ENCODE peak calls at places on chromosomes 1 and 21, in six cellular contexts. Y, K, M, L, D and X are unnamed samples.

GRCh38 chr1:150545486-150546032 is 3.6 kb upstream of the ADAMTSL4 start:
- DNase-seq in L (no peak), M (no peak), K (no peak), D (no peak), Y (no peak), X (no peak)

GRCh38 chr1:155241069-155241679 is 14.1 kb downstream of the ENTREP3 start:
- DNase-seq in M (no peak), L (peak), Y (peak), K (peak), D (peak), X (peak)

GRCh38 chr1:53860967-53861411 is 22.9 kb upstream of the NDC1 start:
- DNase-seq in K (peak), Y (peak), L (peak), D (peak), M (no peak), X (peak)

GRCh38 chr1:13809461-13810159 is 109.6 kb downstream of the PRDM2 start:
- DNase-seq in L (no peak), D (no peak), K (no peak), M (no peak), Y (no peak), X (no peak)

GRCh38 chr1:220426989-220427388 is 100.9 kb upstream of the MARK1 start:
- DNase-seq in Y (no peak), K (no peak), M (no peak), L (peak), D (no peak), X (no peak)

GRCh38 chr1:164565356-164565755 is 6.4 kb downstream of the PBX1 start:
- DNase-seq in L (no peak), M (no peak), D (no peak), Y (no peak), K (no peak), X (no peak)

GRCh38 chr1:2920421-2921015 is 100.7 kb upstream of the ACTRT2 start:
- DNase-seq in M (no peak), L (no peak), K (no peak), D (no peak), Y (no peak), X (no peak)

GRCh38 chr21:17610862-17611261 is 1.8 kb downstream of the BTG3 start:
- DNase-seq in D (no peak), M (no peak), Y (no peak), L (peak), K (peak), X (peak)

GRCh38 chr1:167734841-167735240 is 13.1 kb downstream of the MPZL1 start:
- DNase-seq in K (no peak), D (no peak), L (no peak), M (no peak), Y (no peak), X (no peak)

GRCh38 chr1:171403396-171403795 is 81.9 kb upstream of the PRRC2C start:
- DNase-seq in K (no peak), L (peak), M (no peak), D (no peak), Y (no peak), X (no peak)

GRCh38 chr1:44652445-44653106 is 21.7 kb downstream of the TMEM53 start:
- DNase-seq in M (peak), K (peak), L (peak), Y (peak), D (peak), X (peak)

GRCh38 chr1:69191280-69191679 is 376.4 kb upstream of the LRRC7 start:
- DNase-seq in L (no peak), Y (no peak), D (no peak), M (no peak), K (no peak), X (no peak)

GRCh38 chr1:93715529-93716126 is 34.0 kb upstream of the BCAR3 start:
- DNase-seq in K (no peak), Y (no peak), D (no peak), L (no peak), M (no peak), X (no peak)

GRCh38 chr1:156233421-156234127 is 8.4 kb upstream of the BGLAP start:
- DNase-seq in M (no peak), L (no peak), D (no peak), Y (no peak), K (no peak), X (no peak)

GRCh38 chr1:89610457-89610991 is 22.4 kb upstream of the LRRC8C start:
- DNase-seq in D (no peak), L (no peak), K (no peak), Y (no peak), M (no peak), X (no peak)

GRCh38 chr21:46633561-46633960 is 1.9 kb upstream of the PRMT2 start:
- DNase-seq in M (no peak), L (no peak), Y (no peak), K (no peak), D (no peak), X (no peak)

GRCh38 chr1:45348609-45348965 is 8.3 kb upstream of the MUTYH start:
- DNase-seq in M (no peak), D (no peak), L (no peak), Y (no peak), K (no peak), X (no peak)

GRCh38 chr1:217106231-217106630 is 383.0 kb upstream of the ESRRG start:
- DNase-seq in L (peak), K (peak), M (no peak), Y (no peak), D (no peak), X (no peak)

GRCh38 chr1:242225770-242226573 is 227.1 kb upstream of the MAP1LC3C start:
- DNase-seq in K (no peak), M (no peak), Y (no peak), D (peak), L (peak), X (no peak)

GRCh38 chr1:222326710-222327036 is 221.2 kb downstream of the HHIPL2 start:
- DNase-seq in M (no peak), D (no peak), Y (no peak), K (no peak), L (no peak), X (no peak)

GRCh38 chr1:41494351-41495170 is 10.1 kb upstream of the EDN2 start:
- DNase-seq in D (no peak), M (no peak), L (no peak), Y (no peak), K (no peak), X (no peak)

GRCh38 chr1:177567393-177567792 is 396.6 kb downstream of the BRINP2 start:
- DNase-seq in K (no peak), D (peak), L (peak), Y (no peak), M (no peak), X (no peak)

GRCh38 chr1:194709439-194709838 is 1523.0 kb upstream of the B3GALT2 start:
- DNase-seq in D (no peak), K (no peak), L (no peak), Y (no peak), M (no peak), X (no peak)

GRCh38 chr1:205774277-205775014 is 836 bp downstream of the RAB29 start:
- DNase-seq in D (no peak), K (peak), Y (peak), L (peak), M (peak), X (peak)

GRCh38 chr1:109252893-109253802 is 3.8 kb downstream of the CELSR2 start:
- DNase-seq in Y (no peak), M (no peak), D (no peak), K (no peak), L (no peak), X (peak)

GRCh38 chr21:28761709-28762356 is 230.8 kb downstream of the LTN1 start:
- DNase-seq in L (no peak), Y (no peak), D (no peak), M (no peak), K (no peak), X (no peak)

DNA sequence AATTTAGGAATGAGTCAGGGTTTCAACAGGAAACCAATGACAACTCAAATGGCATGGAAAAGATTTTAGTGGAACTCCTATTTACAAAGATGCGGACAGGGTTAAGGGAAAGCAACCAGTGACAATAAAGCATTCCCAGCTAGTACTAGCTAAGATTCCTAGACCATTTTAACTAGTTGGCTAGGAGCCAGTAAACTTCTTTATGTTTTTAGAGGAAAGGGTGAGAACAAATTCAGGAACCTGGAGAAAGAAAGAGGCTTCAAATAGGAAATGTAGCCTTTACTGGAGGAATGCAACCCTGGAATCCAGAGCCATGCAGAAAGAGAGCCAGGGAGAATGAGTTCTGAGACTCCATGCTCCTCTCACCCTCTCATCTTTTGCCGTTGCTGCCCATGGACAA is 416.6 kb downstream of the KCTD3 start:
- DNase-seq in L (no peak), M (no peak), K (no peak), D (no peak), Y (no peak), X (no peak)
- H3K4me3 ChIP-seq in L (no peak), M (no peak), K (no peak), D (no peak), Y (no peak), X (no peak)

DNA sequence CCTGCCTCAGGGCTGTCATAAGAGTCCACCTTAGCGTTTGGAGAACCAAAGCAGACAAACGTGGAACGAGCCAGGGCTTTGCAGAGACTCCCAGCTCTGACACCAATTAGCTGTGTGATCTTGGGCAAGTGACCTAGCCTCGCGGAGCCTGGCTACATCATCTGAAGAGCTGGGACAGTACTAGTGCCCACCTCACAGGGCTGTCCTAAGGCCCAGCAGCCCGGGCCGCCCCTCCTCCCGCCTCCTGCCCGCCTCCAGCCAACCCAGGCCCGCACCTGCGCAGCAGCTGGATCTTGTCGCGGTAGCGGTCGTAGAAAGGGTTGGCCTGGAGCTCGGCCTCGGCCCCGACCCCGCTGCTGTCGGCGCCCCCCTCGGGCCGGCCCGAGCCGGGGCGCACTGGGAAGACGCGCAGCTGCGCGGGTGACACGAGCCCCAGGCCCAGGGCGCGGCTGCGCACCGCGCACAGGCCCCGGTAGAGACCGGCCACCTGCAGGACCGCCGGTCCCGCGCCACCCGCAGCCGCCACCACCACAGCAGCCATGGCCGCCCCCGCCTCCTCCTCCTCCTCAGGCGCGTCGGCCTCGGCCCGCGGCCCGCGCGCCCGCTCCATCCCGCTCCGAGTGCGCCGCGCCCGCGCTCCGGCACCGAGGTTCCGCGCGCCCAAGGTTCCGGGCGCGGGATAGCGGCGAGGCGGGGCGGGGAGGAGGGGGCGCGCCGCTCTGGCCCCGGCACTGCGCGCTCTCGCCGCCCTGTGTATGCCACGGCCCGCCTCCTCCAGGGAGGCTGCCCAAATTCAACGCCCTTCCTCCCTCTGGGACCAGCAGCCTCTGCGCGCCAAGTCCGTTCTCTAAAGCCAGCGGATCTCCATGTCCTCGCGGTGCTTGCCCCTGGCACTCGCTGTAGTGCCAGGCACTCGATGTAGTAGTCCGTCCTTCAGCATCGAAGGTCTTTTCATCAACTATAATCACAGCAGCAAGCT is at the start of gene ATPAF1:
- DNase-seq in K (peak), D (peak), Y (peak), M (peak), L (peak), X (peak)
- TF ChIP-seq CTCF in K (no peak), D (peak), Y (no peak), M (no peak), L (no peak), X (no peak)

GRCh38 chr1:247419326-247419725 is 3.4 kb downstream of the NLRP3 start:
- DNase-seq in D (no peak), Y (no peak), L (no peak), M (no peak), K (no peak), X (no peak)

GRCh38 chr1:247411583-247412295 is 4.2 kb upstream of the NLRP3 start:
- DNase-seq in L (no peak), M (no peak), K (no peak), Y (no peak), D (no peak), X (no peak)

GRCh38 chr1:247421074-247421473 is 5.1 kb downstream of the NLRP3 start:
- DNase-seq in Y (no peak), D (no peak), M (no peak), L (peak), K (no peak), X (no peak)

GRCh38 chr1:247417786-247418185 is 1.8 kb downstream of the NLRP3 start:
- DNase-seq in D (no peak), K (no peak), L (no peak), Y (no peak), M (no peak), X (no peak)

GRCh38 chr1:247415423-247416361 is at the start of gene NLRP3:
- DNase-seq in L (peak), M (peak), K (peak), D (no peak), Y (no peak), X (no peak)
- H3K4me3 ChIP-seq in L (no peak), M (peak), K (no peak), D (no peak), Y (no peak), X (no peak)

DNA sequence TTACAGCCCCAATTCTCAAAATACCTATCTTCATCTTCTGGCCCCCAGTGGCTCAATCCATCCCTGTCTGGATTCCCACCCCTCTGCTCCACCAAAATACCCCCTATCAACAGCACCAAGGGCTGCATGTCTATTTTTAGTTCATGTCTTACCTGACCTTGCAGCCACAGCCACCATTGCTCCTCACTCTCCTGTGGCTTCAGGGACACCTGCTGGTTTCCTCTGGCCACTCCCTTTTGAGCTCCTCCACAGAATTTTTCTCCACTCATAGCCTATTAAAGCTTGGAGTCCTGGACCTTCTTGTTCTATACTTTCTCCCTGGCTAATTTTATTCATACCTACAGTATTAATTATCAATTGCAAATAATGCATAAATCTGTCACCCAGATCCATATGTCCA is 125.3 kb upstream of the NGF start:
- DNase-seq in K (peak), M (no peak), D (no peak), L (peak), Y (no peak), X (no peak)
- TF ChIP-seq CTCF in K (peak), M (no peak), D (peak), L (no peak), Y (no peak), X (no peak)